ENCODE peak calls at places on chromosomes 12 and 14, in six cellular contexts. P is fibroblast of the aortic adventitia, T is non-pigmented ciliary epithelial cell, U is adipocyte, M is COR-L47, Y is activated T-cell treated with anti-CD3 and anti-CD28 coated beads for 1 hour. R is an unnamed sample.

GRCh38 chr14:93430889-93431670 is at the start of gene UNC79:
- DNase-seq in P (peak), T (no peak), U (peak), M (peak), Y (no peak), R (no peak)

GRCh38 chr14:44112774-44113460 is 394.2 kb downstream of the FSCB start:
- DNase-seq in P (no peak), T (no peak), U (no peak), M (no peak), Y (no peak), R (peak)

GRCh38 chr14:30214456-30215090 is 286.9 kb upstream of the PRKD1 start:
- DNase-seq in P (peak), T (no peak), U (peak), M (peak), Y (no peak), R (peak)

GRCh38 chr14:72521968-72522741 is 371.7 kb downstream of the DPF3 start:
- DNase-seq in P (no peak), T (no peak), U (peak), M (no peak), Y (no peak), R (no peak)

GRCh38 chr14:25150934-25151790 is 101.2 kb upstream of the STXBP6 start:
- DNase-seq in P (peak), T (peak), U (peak), M (peak), Y (no peak), R (peak)

GRCh38 chr14:70856851-70857498 is 47.7 kb upstream of the MAP3K9 start:
- DNase-seq in P (peak), T (peak), U (peak), M (no peak), Y (no peak), R (peak)

GRCh38 chr12:1527789-1528188 is 66.6 kb downstream of the FBXL14 start:
- DNase-seq in P (peak), T (peak), U (peak), M (no peak), Y (no peak), R (peak)

GRCh38 chr12:62817556-62818271 is 117.2 kb downstream of the PPM1H start:
- DNase-seq in P (peak), T (peak), U (peak), M (no peak), Y (no peak), R (no peak)

GRCh38 chr12:5388581-5389535 is 43.0 kb upstream of the NTF3 start:
- DNase-seq in P (no peak), T (no peak), U (no peak), M (no peak), Y (no peak), R (peak)

GRCh38 chr14:61048640-61049039 is 67.6 kb downstream of the SLC38A6 start:
- DNase-seq in P (peak), T (no peak), U (no peak), M (no peak), Y (no peak), R (no peak)

GRCh38 chr12:74021937-74022336 is 515.7 kb upstream of the ATXN7L3B start:
- DNase-seq in P (peak), T (peak), U (peak), M (peak), Y (no peak), R (peak)

GRCh38 chr12:103558879-103559278 is 28.2 kb upstream of the STAB2 start:
- DNase-seq in P (no peak), T (no peak), U (no peak), M (no peak), Y (no peak), R (no peak)

R was measured in RCC 7860.